ENCODE peak calls at places on chromosomes 16 and 17, in nine cellular contexts. S is astrocyte, U is tibial nerve, I is esophagus muscularis mucosa, M is mesendoderm, Z is prostate gland, V is IMR-90, D is thoracic aorta, A is heart left ventricle. O is an unnamed sample. For H3K4me1, the result is how much of the 10 kb centered on the place peaks cover.

GRCh38 chr17:79618383-79619067 is 7.7 kb upstream of the RBFOX3 start:
- DNase-seq in A (peak), S (no peak), U (no peak), V (no peak), D (no peak), M (no peak), Z (no peak), I (no peak), O (no peak)

GRCh38 chr17:35653619-35654361 is 66.7 kb downstream of the AP2B1 start:
- DNase-seq in U (no peak), Z (no peak), V (no peak), S (no peak), M (no peak), A (no peak), I (no peak), D (no peak), O (no peak)

GRCh38 chr16:31868164-31868563 is 5.4 kb upstream of the ZNF267 start:
- DNase-seq in Z (no peak), I (no peak), A (no peak), D (no peak), U (no peak), S (no peak), V (no peak), M (no peak), O (no peak)

GRCh38 chr17:81035389-81036127 is 607 bp downstream of the BAIAP2 start:
- DNase-seq in V (no peak), S (no peak), Z (no peak), D (no peak), I (no peak), U (no peak), A (peak), M (no peak), O (no peak)

GRCh38 chr16:69474447-69474846 is 50.0 kb downstream of the CYB5B start:
- DNase-seq in I (no peak), U (no peak), D (no peak), S (no peak), V (no peak), A (no peak), M (no peak), Z (no peak), O (no peak)

GRCh38 chr17:58325976-58326468 is 2.6 kb downstream of the TSPOAP1 start:
- DNase-seq in U (no peak), Z (no peak), S (no peak), V (no peak), A (peak), D (no peak), M (peak), I (no peak), O (no peak)

GRCh38 chr17:62064791-62065563 is at the start of gene MED13:
- DNase-seq in M (peak), V (peak), I (peak), Z (peak), U (peak), A (peak), D (peak), S (no peak), O (peak)

GRCh38 chr16:68640972-68641371 is 4.1 kb upstream of the CDH3 start:
- DNase-seq in Z (no peak), S (peak), D (no peak), M (peak), U (no peak), I (no peak), V (no peak), A (no peak), O (peak)

GRCh38 chr17:77423589-77424451 is 283.1 kb downstream of the SEC14L1 start:
- DNase-seq in S (peak), D (peak), M (no peak), A (peak), U (peak), Z (peak), I (peak), V (peak), O (peak)

GRCh38 chr17:50029185-50029584 is 26.7 kb upstream of the ITGA3 start:
- DNase-seq in U (no peak), Z (no peak), S (no peak), A (no peak), V (no peak), I (no peak), D (no peak), M (no peak), O (no peak)

GRCh38 chr17:36188891-36189306 is 7.7 kb downstream of the CCL3L1 start:
- DNase-seq in A (peak), D (no peak), V (no peak), M (no peak), S (no peak), U (no peak), Z (no peak), I (no peak), O (no peak)

GRCh38 chr17:78249836-78250806 is 18.7 kb downstream of the TMEM235 start:
- DNase-seq in S (no peak), V (no peak), M (no peak), A (peak), U (no peak), D (no peak), I (no peak), Z (no peak), O (no peak)

GRCh38 chr17:70332356-70332755 is 163.0 kb downstream of the KCNJ2 start:
- DNase-seq in S (no peak), V (no peak), A (no peak), M (no peak), U (no peak), D (no peak), Z (no peak), I (no peak), O (no peak)

GRCh38 chr16:12781777-12782176 is 21.9 kb downstream of the CPPED1 start:
- DNase-seq in U (no peak), A (no peak), Z (no peak), M (no peak), I (no peak), V (no peak), S (no peak), D (no peak), O (no peak)

GRCh38 chr17:68460096-68460495 is 2.8 kb upstream of the WIPI1 start:
- DNase-seq in Z (no peak), V (no peak), S (no peak), A (no peak), M (no peak), I (no peak), U (no peak), D (no peak), O (no peak)

GRCh38 chr17:49848739-49849138 is 870 bp upstream of the TAC4 start:
- DNase-seq in D (no peak), M (no peak), U (no peak), I (no peak), S (no peak), A (no peak), Z (no peak), V (no peak), O (no peak)

GRCh38 chr17:77462101-77462500 is 321.3 kb downstream of the SEC14L1 start:
- DNase-seq in Z (no peak), D (no peak), M (no peak), V (no peak), I (no peak), U (no peak), S (no peak), A (peak), O (no peak)

GRCh38 chr17:49290690-49291326 is 60.2 kb upstream of the PHOSPHO1 start:
- DNase-seq in S (peak), V (peak), Z (no peak), A (no peak), U (no peak), D (no peak), I (no peak), M (peak), O (no peak)

GRCh38 chr17:19645608-19646250 is 2.8 kb upstream of the ALDH3A2 start:
- DNase-seq in S (peak), D (no peak), A (peak), I (no peak), U (no peak), Z (no peak), M (peak), V (no peak), O (no peak)

GRCh38 chr17:28395426-28395825 is 10.6 kb downstream of the SLC46A1 start:
- DNase-seq in A (no peak), M (peak), I (no peak), U (no peak), S (no peak), V (no peak), D (no peak), Z (no peak), O (no peak)

GRCh38 chr17:31580331-31581021 is 189.0 kb downstream of the RAB11FIP4 start:
- DNase-seq in U (no peak), A (no peak), V (peak), S (peak), I (no peak), Z (no peak), M (no peak), D (peak), O (peak)

GRCh38 chr16:65070831-65071230 is 51.0 kb downstream of the CDH11 start:
- DNase-seq in U (no peak), I (peak), S (peak), Z (no peak), V (peak), M (peak), A (peak), D (peak), O (peak)

GRCh38 chr17:48004973-48005372 is 32.6 kb downstream of the COPZ2 start:
- DNase-seq in U (no peak), D (no peak), I (no peak), A (no peak), Z (no peak), S (no peak), M (no peak), V (no peak), O (no peak)

GRCh38 chr17:80692931-80693467 is 148.4 kb downstream of the RPTOR start:
- DNase-seq in Z (no peak), I (no peak), D (no peak), U (no peak), V (no peak), A (no peak), S (no peak), M (no peak), O (no peak)

GRCh38 chr17:79379700-79380099 is 231.2 kb downstream of the RBFOX3 start:
- DNase-seq in D (no peak), Z (no peak), A (no peak), I (no peak), M (no peak), V (no peak), S (no peak), U (no peak), O (no peak)

GRCh38 chr16:84436196-84436595 is 67.9 kb downstream of the ATP2C2 start:
- DNase-seq in V (no peak), M (no peak), U (no peak), Z (no peak), A (no peak), D (no peak), I (no peak), S (no peak), O (no peak)

GRCh38 chr17:5237541-5238016 is 2.9 kb upstream of the SCIMP start:
- DNase-seq in M (peak), U (no peak), A (peak), I (no peak), Z (peak), D (no peak), S (peak), V (peak), O (peak)

GRCh38 chr16:27238591-27238990 is 30.0 kb downstream of the NSMCE1 start:
- DNase-seq in U (no peak), A (no peak), S (no peak), V (no peak), M (no peak), I (no peak), Z (no peak), D (no peak), O (no peak)

GRCh38 chr16:73956592-73957495 is 339.8 kb upstream of the PSMD7 start:
- DNase-seq in S (peak), U (peak), I (no peak), D (no peak), Z (peak), M (peak), A (peak), V (peak), O (peak)

GRCh38 chr16:4846503-4846900 is 586 bp downstream of the GLYR1 start:
- DNase-seq in A (peak), D (no peak), S (peak), I (peak), U (no peak), V (peak), M (peak), Z (peak), O (peak)

GRCh38 chr16:81729451-81729850 is 49.6 kb upstream of the PLCG2 start:
- DNase-seq in A (no peak), D (no peak), V (no peak), Z (no peak), M (peak), S (no peak), I (no peak), U (no peak), O (no peak)

DNA sequence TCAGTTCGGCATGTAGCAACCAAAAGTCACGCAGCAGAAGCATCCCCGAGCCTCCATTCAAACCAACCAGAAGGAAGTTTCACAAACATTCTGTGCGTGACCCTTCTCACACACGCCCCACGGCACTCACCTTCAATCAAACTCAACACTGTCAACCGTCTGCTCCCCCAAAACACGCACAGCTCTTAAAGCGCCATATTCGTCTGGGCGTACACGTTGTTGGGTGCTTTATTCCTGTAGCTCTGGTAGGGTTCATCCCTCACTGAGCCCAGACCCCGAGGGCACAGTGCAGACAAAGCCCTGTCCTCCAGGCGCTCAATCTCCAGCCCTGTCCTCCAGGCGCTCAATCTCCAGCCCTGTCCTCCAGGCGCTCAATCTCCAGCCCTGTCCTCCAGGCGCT is 2.2 kb downstream of the RAB40B start:
- DNase-seq in D (no peak), S (no peak), A (no peak), V (no peak), I (no peak), Z (no peak), M (no peak), U (no peak), O (no peak)
- H3K4me1 ChIP-seq in D (under half), S (under half), A (under half), V (under half), I (under half), Z (under half), M (under half), U (under half), O (under half)

GRCh38 chr17:7484067-7484963 is at the start of gene POLR2A:
- DNase-seq in D (peak), A (peak), Z (peak), V (peak), I (peak), M (peak), S (peak), U (peak), O (peak)
- H3K4me1 ChIP-seq in D (half or more), A (under half), Z (under half), V (under half), I (half or more), M (under half), S (under half), U (under half), O (under half)

GRCh38 chr17:40074871-40075215 is 12.1 kb downstream of the THRA start:
- DNase-seq in S (no peak), D (no peak), I (no peak), M (no peak), Z (no peak), A (no peak), U (no peak), V (no peak), O (no peak)
- H3K4me1 ChIP-seq in S (under half), D (half or more), I (half or more), M (under half), Z (half or more), A (half or more), U (half or more), V (under half), O (under half)

GRCh38 chr17:66784621-66785364 is 50.1 kb upstream of the CACNG5 start:
- DNase-seq in Z (no peak), V (no peak), U (no peak), D (no peak), M (no peak), S (no peak), A (no peak), I (no peak), O (no peak)
- H3K4me1 ChIP-seq in Z (under half), V (under half), U (under half), D (under half), M (under half), S (under half), A (under half), I (under half), O (under half)

GRCh38 chr17:83196973-83197880 is 117.8 kb downstream of the METRNL start:
- DNase-seq in Z (no peak), S (no peak), M (no peak), D (peak), U (peak), I (no peak), V (no peak), A (peak), O (no peak)
- H3K4me1 ChIP-seq in Z (under half), S (under half), M (under half), D (half or more), U (under half), I (under half), V (under half), A (under half), O (under half)

DNA sequence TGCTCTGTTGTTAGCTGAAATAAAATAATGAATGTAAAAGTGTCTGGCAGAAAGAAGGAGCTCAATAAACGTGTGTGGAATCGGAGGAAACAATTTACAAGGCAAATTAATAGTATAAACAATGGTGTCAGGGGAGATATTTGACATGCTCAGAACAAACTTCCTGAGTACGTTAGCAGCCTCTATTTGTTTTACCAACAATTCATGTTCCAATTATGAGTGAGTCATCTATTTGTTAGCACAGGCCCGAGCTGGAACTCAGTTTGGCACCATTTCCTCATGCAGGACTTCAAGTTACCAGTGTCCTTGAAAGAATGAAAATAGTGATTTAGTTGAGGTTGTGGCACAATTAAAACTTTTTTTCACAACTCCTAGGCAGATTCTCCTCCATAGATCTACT is 9.1 kb downstream of the ASIC2 start:
- DNase-seq in D (peak), A (peak), I (no peak), S (peak), V (peak), M (no peak), U (no peak), Z (peak), O (peak)
- H3K4me1 ChIP-seq in D (under half), A (under half), I (under half), S (under half), V (under half), M (under half), U (under half), Z (under half), O (under half)

GRCh38 chr17:9361572-9361955 is 214.1 kb downstream of the STX8 start:
- DNase-seq in S (no peak), Z (no peak), M (no peak), D (no peak), U (no peak), I (no peak), V (no peak), A (no peak), O (no peak)

GRCh38 chr17:9364837-9365430 is 210.7 kb downstream of the STX8 start:
- DNase-seq in V (peak), U (no peak), Z (no peak), I (no peak), M (no peak), A (no peak), S (no peak), D (no peak), O (no peak)

GRCh38 chr17:9356488-9356911 is 219.1 kb downstream of the STX8 start:
- DNase-seq in I (no peak), U (no peak), Z (no peak), S (no peak), D (no peak), V (no peak), A (peak), M (no peak), O (no peak)

GRCh38 chr17:9363440-9364350 is 211.9 kb downstream of the STX8 start:
- DNase-seq in M (no peak), U (no peak), I (no peak), Z (no peak), A (no peak), D (no peak), V (peak), S (peak), O (peak)

DNA sequence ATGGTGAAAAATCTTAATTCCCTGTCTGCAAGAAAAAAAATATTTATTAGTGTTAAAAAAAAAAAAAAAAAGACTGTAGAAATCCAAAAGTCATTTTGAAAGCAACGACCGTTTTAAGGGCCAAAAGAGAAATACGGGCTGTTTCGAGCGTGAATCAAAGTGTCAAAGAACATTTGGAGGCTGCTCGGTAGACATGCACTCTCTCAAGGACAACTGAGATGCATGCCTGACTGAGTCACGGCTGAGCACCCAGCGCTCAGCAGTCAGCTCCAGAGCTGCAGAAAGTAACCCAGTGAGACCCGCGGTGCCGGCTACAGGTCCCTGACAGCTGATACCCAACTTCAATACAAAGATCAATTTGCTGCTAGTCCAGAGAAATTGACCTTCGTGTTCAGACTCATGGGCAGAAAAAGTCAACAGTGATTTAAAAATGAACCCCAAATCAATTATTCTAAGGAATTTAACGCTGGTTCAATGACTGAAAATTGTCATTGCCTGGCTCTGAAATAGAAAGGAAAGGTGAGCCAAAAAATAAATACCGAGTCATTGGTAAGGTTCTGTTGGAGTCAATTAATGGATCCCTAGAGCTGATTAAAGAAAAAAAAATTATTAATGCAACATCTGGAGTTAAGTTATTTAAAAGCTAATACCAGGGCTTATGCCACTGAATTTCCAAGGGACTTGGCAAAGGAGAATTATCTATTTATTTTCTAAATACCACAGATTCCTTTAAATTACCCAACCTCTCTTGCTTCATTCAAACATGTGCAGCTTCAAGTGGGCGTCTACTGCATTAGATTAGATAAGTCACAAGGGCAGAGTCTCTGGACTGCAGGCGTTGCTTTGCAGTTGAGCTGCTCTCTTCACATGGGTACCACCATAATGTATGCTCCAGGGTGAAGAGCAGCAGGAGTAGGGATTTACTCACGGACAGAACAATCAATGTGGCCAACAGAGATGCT is 214.7 kb downstream of the STX8 start:
- DNase-seq in I (no peak), M (peak), A (peak), U (no peak), V (peak), Z (no peak), D (no peak), S (peak), O (peak)
- H3K4me1 ChIP-seq in I (under half), M (under half), A (under half), U (under half), V (under half), Z (under half), D (under half), S (under half), O (under half)

GRCh38 chr17:17947309-17947708 is 24.9 kb downstream of the TOM1L2 start:
- DNase-seq in A (no peak), Z (no peak), S (no peak), U (no peak), M (no peak), I (no peak), D (no peak), V (no peak), O (no peak)
- H3K4me1 ChIP-seq in A (under half), Z (under half), S (under half), U (under half), M (under half), I (half or more), D (half or more), V (under half), O (under half)

O was measured in mammary epithelial cell.